ENCODE peak calls at places on chromosomes 13 and 19, in seven cellular contexts. I is naive B cell; L is activated T-cell treated with anti-CD3 and anti-CD28 coated beads for 1 hour; E is CD8-positive, alpha-beta T cell; Z is stimulated activated CD4-positive, alpha-beta T cell treated with anti-CD3 and anti-CD28 coated beads, Interleukin-4, amount 100 ng/mL, for 4 hours; G is stimulated activated CD8-positive, alpha-beta memory T cell treated with anti-CD3 and anti-CD28 coated beads, Interleukin-15, amount 100 ng/mL, for 24 hours; S is left colon. F is an unnamed sample.

GRCh38 chr19:19399733-19400438 is 5.6 kb upstream of the GATAD2A start:
- DNase-seq in I (no peak), L (no peak), E (no peak), Z (no peak), G (no peak), S (no peak), F (no peak)

GRCh38 chr13:23980160-23980551 is 82.9 kb upstream of the C1QTNF9B start:
- DNase-seq in I (peak; percentile 75), L (peak; percentile 82), E (peak; percentile 84), Z (peak; percentile 84), G (peak; percentile 86), S (peak; percentile 85), F (peak; percentile 72)

GRCh38 chr13:87426737-87427136 is 244.4 kb upstream of the SLITRK5 start:
- DNase-seq in I (no peak), L (no peak), E (no peak), Z (no peak), G (no peak), S (no peak), F (no peak)

GRCh38 chr13:93690139-93690538 is 463.5 kb downstream of the GPC6 start:
- DNase-seq in I (no peak), L (no peak), E (no peak), Z (no peak), G (no peak), S (no peak), F (no peak)

GRCh38 chr19:45464861-45465427 is 2.9 kb upstream of the FOSB start:
- DNase-seq in I (no peak), L (no peak), E (no peak), Z (no peak), G (no peak), S (no peak), F (no peak)

GRCh38 chr19:36894849-36895383 is 21.2 kb downstream of the ZNF829 start:
- DNase-seq in I (no peak), L (no peak), E (no peak), Z (no peak), G (no peak), S (no peak), F (no peak)

GRCh38 chr19:45059258-45059965 is 16.9 kb downstream of the ZNF296 start:
- DNase-seq in I (peak; percentile 77), L (peak; percentile 84), E (peak; percentile 74), Z (peak; percentile 77), G (peak; percentile 64), S (peak; percentile 89), F (peak; percentile 82)

GRCh38 chr13:44795176-44795575 is 194.1 kb downstream of the NUFIP1 start:
- DNase-seq in I (no peak), L (no peak), E (no peak), Z (no peak), G (no peak), S (no peak), F (no peak)

GRCh38 chr13:98571955-98572662 is 4.8 kb downstream of the STK24 start:
- DNase-seq in I (no peak), L (no peak), E (no peak), Z (no peak), G (no peak), S (peak; percentile 48), F (no peak)

GRCh38 chr19:33577947-33578346 is 43.8 kb upstream of the CHST8 start:
- DNase-seq in I (no peak), L (no peak), E (no peak), Z (no peak), G (no peak), S (no peak), F (no peak)

GRCh38 chr13:84470528-84470927 is 588.3 kb upstream of the SLITRK1 start:
- DNase-seq in I (no peak), L (no peak), E (no peak), Z (no peak), G (no peak), S (no peak), F (no peak)

GRCh38 chr19:3359850-3360493 is 6.4 kb upstream of the NFIC start:
- DNase-seq in I (peak; percentile 38), L (no peak), E (no peak), Z (peak; percentile 36), G (no peak), S (peak; percentile 53), F (peak; percentile 63)

GRCh38 chr13:63700366-63700765 is 2284.7 kb upstream of the PCDH20 start:
- DNase-seq in I (no peak), L (no peak), E (no peak), Z (no peak), G (no peak), S (no peak), F (no peak)

GRCh38 chr19:51327066-51327985 is 14.6 kb downstream of the VSIG10L start:
- DNase-seq in I (peak; percentile 12), L (peak; percentile 28), E (no peak), Z (peak; percentile 50), G (peak; percentile 38), S (peak; percentile 55), F (peak; percentile 86)

GRCh38 chr13:25881946-25882574 is 169.8 kb downstream of the SHISA2 start:
- DNase-seq in I (no peak), L (no peak), E (no peak), Z (no peak), G (no peak), S (no peak), F (no peak)

GRCh38 chr19:36489920-36490415 is 607 bp upstream of the ZNF566 start:
- DNase-seq in I (peak; percentile 79), L (peak; percentile 57), E (no peak), Z (peak; percentile 63), G (no peak), S (peak; percentile 83), F (peak; percentile 88)

GRCh38 chr19:15101479-15102082 is 5.6 kb upstream of the SYDE1 start:
- DNase-seq in I (no peak), L (peak; percentile 34), E (no peak), Z (peak; percentile 39), G (no peak), S (peak; percentile 48), F (peak; percentile 37)

GRCh38 chr13:113919761-113920160 is 54.1 kb downstream of the C13orf46 start:
- DNase-seq in I (no peak), L (no peak), E (no peak), Z (no peak), G (no peak), S (no peak), F (no peak)

GRCh38 chr19:30227071-30227621 is 145.0 kb upstream of the ZNF536 start:
- DNase-seq in I (no peak), L (no peak), E (no peak), Z (no peak), G (no peak), S (peak; percentile 15), F (no peak)

GRCh38 chr19:33225458-33225925 is at the start of gene SLC7A10:
- DNase-seq in I (no peak), L (no peak), E (no peak), Z (no peak), G (no peak), S (no peak), F (no peak)

GRCh38 chr13:111395511-111396393 is 75.3 kb downstream of the TEX29 start:
- DNase-seq in I (no peak), L (no peak), E (no peak), Z (no peak), G (no peak), S (no peak), F (no peak)